ENCODE peak calls at places on chromosome 4, in four cellular contexts. Z, X, F and P are unnamed samples.

GRCh38 chr4:123349401-123350190 is 47.0 kb upstream of the SPRY1 start:
- DNase-seq in Z (peak), X (peak), F (no peak), P (no peak)

GRCh38 chr4:123878976-123879375 is 482.4 kb downstream of the SPRY1 start:
- DNase-seq in Z (no peak), X (no peak), F (no peak), P (no peak)

GRCh38 chr4:138003248-138003647 is 238.9 kb downstream of the SLC7A11 start:
- DNase-seq in Z (no peak), X (no peak), F (no peak), P (no peak)

GRCh38 chr4:157045507-157046127 is 30.3 kb upstream of the GLRB start:
- DNase-seq in Z (peak), X (peak), F (no peak), P (peak)

GRCh38 chr4:17310269-17310652 is 201.6 kb downstream of the QDPR start:
- DNase-seq in Z (no peak), X (no peak), F (peak), P (no peak)

GRCh38 chr4:128803783-128804182 is 5.7 kb upstream of the JADE1 start:
- DNase-seq in Z (no peak), X (peak), F (no peak), P (no peak)

GRCh38 chr4:60805500-60806313 is 394.4 kb upstream of the ADGRL3 start:
- DNase-seq in Z (peak), X (peak), F (no peak), P (peak)

GRCh38 chr4:176001171-176002006 is 64.3 kb upstream of the WDR17 start:
- DNase-seq in Z (no peak), X (no peak), F (no peak), P (peak)

GRCh38 chr4:168795346-168795745 is 214.7 kb downstream of the CBR4 start:
- DNase-seq in Z (no peak), X (no peak), F (no peak), P (no peak)

GRCh38 chr4:166675411-166675810 is 558.9 kb downstream of the SPOCK3 start:
- DNase-seq in Z (no peak), X (no peak), F (no peak), P (no peak)

GRCh38 chr4:88285235-88285505 is 809 bp upstream of the PPM1K start:
- DNase-seq in Z (no peak), X (no peak), F (no peak), P (no peak)

GRCh38 chr4:78065514-78066192 is 8.5 kb downstream of the FRAS1 start:
- DNase-seq in Z (peak), X (no peak), F (no peak), P (no peak)
- TF ChIP-seq CHD4 in Z (no peak), X (no peak), F (no peak), P (no peak)

GRCh38 chr4:84964995-84965557 is 1.4 kb downstream of the WDFY3 start:
- DNase-seq in Z (no peak), X (no peak), F (no peak), P (no peak)

GRCh38 chr4:84965558-84966381 is 720 bp downstream of the WDFY3 start:
- DNase-seq in Z (peak), X (peak), F (no peak), P (peak)

GRCh38 chr4:84966382-84967291 is at the start of gene WDFY3:
- DNase-seq in Z (peak), X (peak), F (no peak), P (peak)

GRCh38 chr4:84968936-84969335 is 2.4 kb upstream of the WDFY3 start:
- DNase-seq in Z (no peak), X (no peak), F (no peak), P (no peak)

DNA sequence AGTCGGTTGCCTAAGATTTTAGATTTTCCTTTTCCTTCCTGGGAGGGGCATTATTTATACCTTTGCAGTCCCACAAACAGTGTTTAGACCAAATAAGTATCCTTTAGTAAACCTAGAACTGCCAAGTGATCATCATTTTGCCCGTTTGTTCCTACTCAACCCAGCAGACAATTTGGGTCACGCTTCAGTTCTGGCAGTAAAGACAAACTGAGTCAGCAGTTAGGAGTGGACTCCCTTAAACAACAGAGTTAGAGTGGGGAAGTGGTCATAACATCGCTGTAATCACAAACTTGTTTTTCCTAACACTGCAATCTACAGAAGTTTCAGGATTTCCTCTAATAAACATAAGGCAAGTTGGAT is 782 bp upstream of the WDFY3 start:
- DNase-seq in Z (no peak), X (no peak), F (no peak), P (no peak)
- TF ChIP-seq HDAC2 in Z (no peak), X (no peak), F (no peak), P (no peak)

DNA sequence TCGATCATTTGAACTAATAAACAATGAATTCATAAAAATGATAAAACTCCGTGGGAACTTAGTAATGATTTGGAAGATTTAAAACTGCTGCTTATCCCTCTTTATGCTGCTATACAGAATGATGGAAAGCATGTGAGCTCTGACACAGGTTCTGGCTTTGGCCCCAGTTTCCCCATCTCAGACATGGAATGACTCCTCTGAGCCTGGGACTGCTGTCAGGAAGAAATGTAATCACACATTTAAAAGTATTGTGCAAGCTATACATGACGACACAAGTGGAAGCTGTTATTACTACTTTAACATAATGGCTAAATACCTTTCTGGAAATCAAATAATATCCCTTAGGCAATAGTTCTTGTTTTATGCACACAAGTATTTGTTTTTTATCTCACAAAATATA is 161.7 kb downstream of the DCHS2 start:
- DNase-seq in Z (no peak), X (no peak), F (no peak), P (no peak)
- TF ChIP-seq RFX5 in Z (no peak), X (no peak), F (no peak), P (no peak)

GRCh38 chr4:37219251-37219650 is 25.3 kb upstream of the NWD2 start:
- DNase-seq in Z (no peak), X (no peak), F (no peak), P (no peak)

GRCh38 chr4:37216209-37216608 is 28.3 kb upstream of the NWD2 start:
- DNase-seq in Z (no peak), X (no peak), F (no peak), P (no peak)
- TF ChIP-seq CHD4 in Z (no peak), X (no peak), F (no peak), P (no peak)

GRCh38 chr4:186904104-186904503 is 180.4 kb upstream of the FAT1 start:
- DNase-seq in Z (peak), X (no peak), F (no peak), P (peak)
- TF ChIP-seq HDAC2 in Z (no peak), X (no peak), F (no peak), P (no peak)